ENCODE peak calls at places on chromosomes 5 and 9, in four cellular contexts. One of them, this sample, is unnamed.
A peak's percentile ranks its signal among the peaks of the same experiment; 100 is the strongest.

GRCh38 chr5:107556575-107556974 is 114.2 kb downstream of the EFNA5 start:
- DNase-seq in pancreas: no peak
- DNase-seq in psoas muscle: no peak
- DNase-seq in iPS DF 6.9: no peak
- DNase-seq in this sample: no peak

GRCh38 chr5:31656806-31657205 is 17.9 kb downstream of the PDZD2 start:
- DNase-seq in iPS DF 6.9: no peak
- DNase-seq in psoas muscle: no peak
- DNase-seq in pancreas: no peak
- DNase-seq in this sample: no peak

GRCh38 chr5:168286386-168286785 is 5.1 kb upstream of the WWC1 start:
- DNase-seq in iPS DF 6.9: no peak
- DNase-seq in pancreas: no peak
- DNase-seq in psoas muscle: no peak
- DNase-seq in this sample: no peak

GRCh38 chr5:92644271-92644886 is 936.6 kb downstream of the NR2F1-AS1 start:
- DNase-seq in pancreas: no peak
- DNase-seq in iPS DF 6.9: no peak
- DNase-seq in psoas muscle: no peak
- DNase-seq in this sample: no peak

GRCh38 chr9:33468215-33468730 is 5.5 kb downstream of the NOL6 start:
- DNase-seq in iPS DF 6.9: no peak
- DNase-seq in psoas muscle: peak; percentile 10
- DNase-seq in pancreas: no peak
- DNase-seq in this sample: no peak

GRCh38 chr5:109656829-109657228 is 32.9 kb upstream of the MAN2A1 start:
- DNase-seq in pancreas: no peak
- DNase-seq in psoas muscle: no peak
- DNase-seq in iPS DF 6.9: no peak
- DNase-seq in this sample: peak; percentile 20

GRCh38 chr5:140295414-140295813 is 7.5 kb downstream of the PFDN1 start:
- DNase-seq in iPS DF 6.9: no peak
- DNase-seq in pancreas: no peak
- DNase-seq in psoas muscle: no peak
- DNase-seq in this sample: no peak

GRCh38 chr9:78072586-78073199 is 41.1 kb upstream of the GNAQ start:
- DNase-seq in psoas muscle: no peak
- DNase-seq in iPS DF 6.9: no peak
- DNase-seq in pancreas: no peak
- DNase-seq in this sample: no peak

GRCh38 chr9:36204906-36205547 is 14.3 kb downstream of the CLTA start:
- DNase-seq in iPS DF 6.9: no peak
- DNase-seq in psoas muscle: no peak
- DNase-seq in pancreas: no peak
- DNase-seq in this sample: no peak

GRCh38 chr9:22893196-22893843 is 446.7 kb downstream of the DMRTA1 start:
- DNase-seq in iPS DF 6.9: no peak
- DNase-seq in psoas muscle: no peak
- DNase-seq in pancreas: no peak
- DNase-seq in this sample: no peak

GRCh38 chr5:10567181-10567591 is 3.3 kb downstream of the ANKRD33B start:
- DNase-seq in iPS DF 6.9: no peak
- DNase-seq in pancreas: no peak
- DNase-seq in psoas muscle: peak; percentile 30
- DNase-seq in this sample: no peak

GRCh38 chr5:127950707-127951356 is 132.7 kb upstream of the SLC12A2 start:
- DNase-seq in pancreas: no peak
- DNase-seq in iPS DF 6.9: no peak
- DNase-seq in psoas muscle: no peak
- DNase-seq in this sample: no peak

GRCh38 chr9:20532584-20532983 is 89.7 kb downstream of the MLLT3 start:
- DNase-seq in psoas muscle: no peak
- DNase-seq in pancreas: no peak
- DNase-seq in iPS DF 6.9: no peak
- DNase-seq in this sample: no peak

GRCh38 chr9:69346596-69347390 is 21.8 kb downstream of the ENTREP1 start:
- DNase-seq in pancreas: no peak
- DNase-seq in psoas muscle: no peak
- DNase-seq in iPS DF 6.9: no peak
- DNase-seq in this sample: no peak

GRCh38 chr9:109371374-109371773 is 50.5 kb upstream of the EPB41L4B start:
- DNase-seq in pancreas: no peak
- DNase-seq in iPS DF 6.9: no peak
- DNase-seq in psoas muscle: no peak
- DNase-seq in this sample: no peak

GRCh38 chr5:123367739-123368138 is 55.5 kb downstream of the CEP120 start:
- DNase-seq in psoas muscle: no peak
- DNase-seq in pancreas: no peak
- DNase-seq in iPS DF 6.9: no peak
- DNase-seq in this sample: no peak

GRCh38 chr9:29211681-29212589 is 1638.7 kb upstream of the C9orf72 start:
- DNase-seq in iPS DF 6.9: peak; percentile 52
- DNase-seq in pancreas: peak; percentile 63
- DNase-seq in psoas muscle: peak; percentile 53
- DNase-seq in this sample: no peak

GRCh38 chr9:29214162-29214520 is 1640.9 kb upstream of the C9orf72 start:
- DNase-seq in iPS DF 6.9: peak; percentile 76
- DNase-seq in psoas muscle: peak; percentile 8
- DNase-seq in pancreas: no peak
- DNase-seq in this sample: no peak

GRCh38 chr9:29213374-29214161 is 1640.3 kb upstream of the C9orf72 start:
- DNase-seq in psoas muscle: peak; percentile 34
- DNase-seq in iPS DF 6.9: peak; percentile 35
- DNase-seq in pancreas: peak; percentile 13
- DNase-seq in this sample: no peak

GRCh38 chr9:29211003-29211584 is 1637.8 kb upstream of the C9orf72 start:
- DNase-seq in iPS DF 6.9: no peak
- DNase-seq in psoas muscle: no peak
- DNase-seq in pancreas: no peak
- DNase-seq in this sample: no peak

GRCh38 chr9:29212590-29213373 is 1639.5 kb upstream of the C9orf72 start:
- DNase-seq in iPS DF 6.9: peak; percentile 5
- DNase-seq in pancreas: peak; percentile 32
- DNase-seq in psoas muscle: peak; percentile 38
- DNase-seq in this sample: no peak
- H3K27ac ChIP-seq in iPS DF 6.9: no peak overlapping the region
- H3K27ac ChIP-seq in pancreas: no peak overlapping the region
- H3K27ac ChIP-seq in psoas muscle: no peak overlapping the region
- H3K27ac ChIP-seq in this sample: no peak overlapping the region

DNA sequence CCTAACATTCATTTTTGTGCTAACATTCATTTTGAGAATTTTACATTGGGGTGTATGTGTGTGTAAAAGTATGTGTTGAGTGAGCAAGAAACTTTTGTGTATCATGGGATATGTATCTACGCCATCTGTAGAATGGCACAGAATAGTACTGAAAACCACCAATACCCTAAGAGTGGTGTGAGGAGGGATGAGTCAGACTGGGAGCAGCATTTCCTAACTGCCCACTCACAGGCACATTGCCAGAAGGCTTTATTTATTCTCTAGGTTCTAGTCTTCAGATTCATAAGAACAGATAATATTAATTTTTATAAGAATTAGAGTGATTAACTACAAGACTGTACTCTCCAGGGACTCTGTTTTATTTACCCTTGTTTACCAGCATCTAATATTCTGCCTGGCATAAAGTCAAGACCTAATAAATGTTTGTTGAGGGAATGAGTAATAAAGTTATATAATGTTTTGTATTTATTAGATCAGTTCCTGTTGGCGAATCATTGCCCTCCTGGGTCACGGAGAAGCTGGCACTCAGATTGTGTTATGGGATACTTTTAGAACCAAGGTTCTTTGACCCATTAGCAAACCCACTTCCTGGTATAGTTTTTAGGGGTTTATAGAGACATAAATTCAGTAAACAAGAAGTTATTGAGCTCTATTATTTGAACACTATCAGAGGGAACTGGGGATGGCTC is 159.1 kb upstream of the PPP2R2B start:
- DNase-seq in psoas muscle: no peak
- DNase-seq in pancreas: no peak
- DNase-seq in iPS DF 6.9: no peak
- DNase-seq in this sample: no peak
- H3K27ac ChIP-seq in psoas muscle: no peak overlapping the region
- H3K27ac ChIP-seq in pancreas: no peak overlapping the region
- H3K27ac ChIP-seq in iPS DF 6.9: no peak overlapping the region
- H3K27ac ChIP-seq in this sample: no peak overlapping the region

DNA sequence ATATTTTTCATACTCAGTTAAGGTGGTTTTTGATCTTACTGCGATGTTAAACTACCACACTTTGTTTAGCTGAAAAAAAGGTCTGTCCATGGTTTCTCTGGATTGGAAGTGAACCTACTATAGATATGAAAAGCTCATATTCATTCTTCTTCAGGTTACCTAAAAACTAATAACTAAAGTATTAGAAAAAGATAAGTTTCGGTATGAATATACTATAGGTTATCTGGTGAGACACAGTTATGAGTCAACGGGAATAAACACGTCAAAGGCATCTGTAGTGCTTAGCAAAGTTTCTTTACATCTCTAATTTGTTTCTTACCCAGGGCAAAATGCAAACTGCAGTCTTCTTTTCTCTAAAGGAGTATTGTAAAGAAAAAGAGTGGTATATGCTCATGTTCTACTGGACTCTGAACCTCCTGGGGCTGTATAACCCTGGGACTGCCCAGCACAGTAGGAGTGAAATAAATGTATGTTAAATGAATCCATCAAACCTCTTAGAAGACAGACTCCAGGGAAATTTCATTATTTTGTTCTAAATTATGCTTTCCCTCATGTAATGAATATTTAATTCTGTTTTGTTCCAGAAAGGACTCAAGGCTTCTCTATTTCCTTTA is 521.9 kb downstream of the PDE4D start:
- DNase-seq in pancreas: no peak
- DNase-seq in psoas muscle: no peak
- DNase-seq in iPS DF 6.9: no peak
- DNase-seq in this sample: no peak
- H3K27ac ChIP-seq in pancreas: no peak overlapping the region
- H3K27ac ChIP-seq in psoas muscle: peak overlapping the region; percentile 34
- H3K27ac ChIP-seq in iPS DF 6.9: no peak overlapping the region
- H3K27ac ChIP-seq in this sample: no peak overlapping the region

GRCh38 chr9:89449261-89449671 is 48.6 kb downstream of the SEMA4D start:
- DNase-seq in pancreas: no peak
- DNase-seq in iPS DF 6.9: no peak
- DNase-seq in psoas muscle: no peak
- DNase-seq in this sample: no peak
- H3K27ac ChIP-seq in pancreas: no peak overlapping the region
- H3K27ac ChIP-seq in iPS DF 6.9: no peak overlapping the region
- H3K27ac ChIP-seq in psoas muscle: no peak overlapping the region
- H3K27ac ChIP-seq in this sample: peak overlapping the region; percentile 99

This sample was measured in substantia nigra.